ENCODE peak calls at places on chromosomes 3 and 15, in five cellular contexts. A, M, C, L and U are unnamed samples.
A peak's percentile ranks its signal among the peaks of the same experiment; 100 is the strongest.

GRCh38 chr15:39125904-39126303 is 455.0 kb upstream of the THBS1 start:
- DNase-seq in A (peak; percentile 54), M (peak; percentile 67), C (peak; percentile 74), L (no peak), U (no peak)

GRCh38 chr3:189833996-189834395 is 202.8 kb downstream of the TP63 start:
- DNase-seq in A (no peak), M (no peak), C (peak; percentile 47), L (no peak), U (no peak)

GRCh38 chr3:155449613-155450267 is 156.3 kb upstream of the STRIT1 start:
- DNase-seq in A (no peak), M (peak; percentile 70), C (no peak), L (no peak), U (no peak)

GRCh38 chr15:92425578-92426225 is 32.0 kb downstream of the ST8SIA2 start:
- DNase-seq in A (no peak), M (no peak), C (no peak), L (no peak), U (no peak)

GRCh38 chr15:42707068-42707467 is 29.9 kb downstream of the CDAN1 start:
- DNase-seq in A (no peak), M (peak; percentile 73), C (no peak), L (no peak), U (no peak)

GRCh38 chr3:46829699-46830208 is 33.5 kb downstream of the MYL3 start:
- DNase-seq in A (no peak), M (no peak), C (no peak), L (no peak), U (no peak)

GRCh38 chr3:16477501-16477900 is 36.0 kb downstream of the RFTN1 start:
- DNase-seq in A (no peak), M (peak; percentile 46), C (peak; percentile 73), L (no peak), U (no peak)

GRCh38 chr3:149575213-149575961 is 82.4 kb downstream of the WWTR1 start:
- DNase-seq in A (peak; percentile 88), M (peak; percentile 99), C (peak; percentile 98), L (peak; percentile 41), U (no peak)

GRCh38 chr3:127349501-127350171 is 61.8 kb upstream of the PRR20G start:
- DNase-seq in A (no peak), M (no peak), C (no peak), L (no peak), U (no peak)

GRCh38 chr3:17865626-17866025 is 123.2 kb upstream of the TBC1D5 start:
- DNase-seq in A (no peak), M (no peak), C (no peak), L (no peak), U (no peak)

GRCh38 chr15:82850242-82850591 is 40.8 kb downstream of the WHAMM start:
- DNase-seq in A (peak; percentile 75), M (peak; percentile 14), C (peak; percentile 82), L (no peak), U (no peak)

GRCh38 chr3:111311126-111311525 is 230.9 kb upstream of the CD96 start:
- DNase-seq in A (no peak), M (no peak), C (no peak), L (no peak), U (no peak)

GRCh38 chr15:81106560-81106959 is 27.5 kb upstream of the CFAP161 start:
- DNase-seq in A (peak; percentile 87), M (peak; percentile 90), C (peak; percentile 82), L (peak; percentile 22), U (peak; percentile 55)

GRCh38 chr3:76198086-76198485 is 412.7 kb upstream of the ZNF717 start:
- DNase-seq in A (no peak), M (no peak), C (no peak), L (no peak), U (no peak)

GRCh38 chr3:123286308-123287023 is 84.7 kb downstream of the SEC22A start:
- DNase-seq in A (peak; percentile 65), M (peak; percentile 65), C (peak; percentile 62), L (no peak), U (no peak)

GRCh38 chr3:10223676-10224639 is 24.3 kb upstream of the TATDN2 start:
- DNase-seq in A (no peak), M (no peak), C (peak; percentile 57), L (no peak), U (no peak)

GRCh38 chr3:194906229-194906629 is 220.5 kb downstream of the FAM43A start:
- DNase-seq in A (peak; percentile 11), M (peak; percentile 71), C (peak; percentile 59), L (no peak), U (no peak)

GRCh38 chr3:171320721-171321120 is 139.5 kb downstream of the TNIK start:
- DNase-seq in A (no peak), M (no peak), C (peak; percentile 39), L (no peak), U (no peak)

GRCh38 chr15:84810073-84810840 is 6.9 kb upstream of the ALPK3 start:
- DNase-seq in A (peak; percentile 60), M (peak; percentile 48), C (peak; percentile 22), L (no peak), U (no peak)

GRCh38 chr3:33047842-33048834 is 48.8 kb downstream of the GLB1 start:
- DNase-seq in A (no peak), M (no peak), C (no peak), L (no peak), U (no peak)

GRCh38 chr3:119352235-119352634 is 58.1 kb downstream of the ARHGAP31 start:
- DNase-seq in A (no peak), M (peak; percentile 20), C (no peak), L (no peak), U (no peak)

GRCh38 chr15:66774001-66774814 is 72.2 kb downstream of the SMAD6 start:
- DNase-seq in A (peak; percentile 71), M (peak; percentile 67), C (peak; percentile 74), L (no peak), U (no peak)

GRCh38 chr3:150409527-150410310 is 1.6 kb downstream of the TSC22D2 start:
- DNase-seq in A (peak; percentile 57), M (peak; percentile 61), C (peak; percentile 76), L (peak; percentile 25), U (no peak)

GRCh38 chr3:36876181-36876936 is 68.5 kb downstream of the TRANK1 start:
- DNase-seq in A (no peak), M (no peak), C (peak; percentile 66), L (no peak), U (no peak)

GRCh38 chr3:186442162-186442561 is 80.1 kb upstream of the DGKG start:
- DNase-seq in A (no peak), M (no peak), C (no peak), L (no peak), U (no peak)

GRCh38 chr3:104368760-104369159 is 997.9 kb upstream of the ALCAM start:
- DNase-seq in A (no peak), M (no peak), C (no peak), L (no peak), U (no peak)

GRCh38 chr3:52791396-52791795 is 3.2 kb upstream of the ITIH3 start:
- DNase-seq in A (no peak), M (no peak), C (no peak), L (no peak), U (no peak)

GRCh38 chr15:44595246-44595645 is 58.3 kb downstream of the EIF3J start:
- DNase-seq in A (no peak), M (no peak), C (no peak), L (no peak), U (no peak)

GRCh38 chr15:54502416-54503075 is 524.3 kb downstream of the UNC13C start:
- DNase-seq in A (no peak), M (no peak), C (no peak), L (no peak), U (no peak)